ENCODE peak calls at places on chromosomes 16 and 17, in nine cellular contexts. P is spleen, A is A549, F is prostate gland, K is body of pancreas, U is sigmoid colon, T is heart left ventricle, E is tibial nerve, O is uterus. D is an unnamed sample.

GRCh38 chr16:87143661-87144121 is 173.5 kb downstream of the C16orf95 start:
- DNase-seq in U (no peak), O (no peak), T (no peak), A (no peak), E (no peak), F (no peak), K (no peak), P (peak), D (no peak)

GRCh38 chr17:17088104-17088485 is 45.8 kb downstream of the MPRIP start:
- DNase-seq in K (no peak), A (no peak), E (no peak), F (no peak), U (peak), T (no peak), P (peak), O (no peak), D (no peak)

GRCh38 chr17:58344047-58344790 is 7.8 kb downstream of the SUPT4H1 start:
- DNase-seq in E (no peak), O (no peak), F (no peak), A (no peak), K (no peak), T (no peak), U (no peak), P (peak), D (no peak)

GRCh38 chr17:83186226-83186625 is 106.8 kb downstream of the METRNL start:
- DNase-seq in E (no peak), U (peak), A (no peak), P (no peak), O (no peak), T (peak), K (peak), F (no peak), D (peak)

GRCh38 chr17:72763981-72764380 is 328.5 kb downstream of the SLC39A11 start:
- DNase-seq in P (no peak), U (no peak), E (no peak), F (no peak), A (no peak), O (no peak), K (no peak), T (no peak), D (no peak)

GRCh38 chr17:66647391-66647983 is 187.4 kb upstream of the CACNG5 start:
- DNase-seq in O (no peak), K (peak), T (no peak), P (no peak), A (no peak), U (no peak), F (no peak), E (no peak), D (no peak)

GRCh38 chr16:14304891-14305459 is 233.9 kb downstream of the MRTFB start:
- DNase-seq in U (no peak), T (no peak), O (no peak), P (peak), A (no peak), F (no peak), E (no peak), K (peak), D (no peak)

GRCh38 chr17:574061-574460 is 140.6 kb downstream of the VPS53 start:
- DNase-seq in T (peak), E (no peak), O (peak), A (no peak), P (no peak), U (peak), F (no peak), K (peak), D (peak)

GRCh38 chr17:76147211-76148014 is 6.4 kb upstream of the FOXJ1 start:
- DNase-seq in F (no peak), P (peak), E (no peak), U (peak), A (no peak), T (no peak), O (no peak), K (no peak), D (no peak)

GRCh38 chr16:7268182-7268581 is 64.5 kb upstream of the RBFOX1 start:
- DNase-seq in K (peak), E (peak), A (peak), U (no peak), T (no peak), O (no peak), F (no peak), P (no peak), D (no peak)

GRCh38 chr17:41965694-41966375 is 760 bp upstream of the CNP start:
- DNase-seq in U (peak), O (peak), E (no peak), T (peak), F (peak), P (peak), K (peak), A (peak), D (peak)

GRCh38 chr17:3866269-3866668 is 20.2 kb upstream of the NCBP3 start:
- DNase-seq in F (no peak), A (no peak), E (no peak), U (no peak), O (no peak), P (no peak), T (no peak), K (no peak), D (no peak)

GRCh38 chr16:67190448-67191399 is 788 bp upstream of the EXOC3L1 start:
- DNase-seq in K (no peak), T (no peak), U (no peak), E (no peak), P (no peak), F (no peak), A (no peak), O (no peak), D (no peak)

GRCh38 chr16:86396918-86397317 is 113.4 kb upstream of the FOXF1 start:
- DNase-seq in O (peak), E (no peak), A (no peak), P (no peak), K (no peak), U (peak), F (peak), T (no peak), D (no peak)

GRCh38 chr17:4318596-4318995 is 47.9 kb downstream of the UBE2G1 start:
- DNase-seq in A (no peak), P (no peak), T (no peak), O (no peak), F (no peak), K (no peak), E (no peak), U (no peak), D (no peak)

GRCh38 chr16:61892531-61892930 is 143.7 kb downstream of the CDH8 start:
- DNase-seq in A (no peak), E (no peak), F (no peak), K (no peak), P (no peak), O (no peak), U (no peak), T (no peak), D (no peak)

GRCh38 chr16:3106205-3106928 is 6.0 kb upstream of the ZNF205 start:
- DNase-seq in K (peak), P (peak), U (peak), A (peak), T (peak), O (peak), E (peak), F (peak), D (peak)

GRCh38 chr17:75876190-75876937 is 2.0 kb downstream of the TRIM47 start:
- DNase-seq in A (peak), P (peak), T (peak), U (peak), E (no peak), O (peak), K (peak), F (no peak), D (peak)

GRCh38 chr16:24980077-24980793 is 34.9 kb downstream of the ARHGAP17 start:
- DNase-seq in O (no peak), A (no peak), E (no peak), P (peak), F (no peak), U (no peak), T (peak), K (no peak), D (no peak)

GRCh38 chr16:27806986-27807385 is 256.5 kb downstream of the GSG1L start:
- DNase-seq in O (no peak), T (no peak), K (no peak), U (no peak), E (no peak), P (no peak), F (no peak), A (no peak), D (no peak)

GRCh38 chr17:45394913-45395568 is 37.6 kb downstream of the ARHGAP27 start:
- DNase-seq in O (peak), P (peak), U (peak), T (peak), F (peak), E (peak), A (peak), K (peak), D (peak)

GRCh38 chr17:81403040-81403467 is 7.8 kb downstream of the BAHCC1 start:
- DNase-seq in K (no peak), O (no peak), F (no peak), P (no peak), T (no peak), U (no peak), E (no peak), A (no peak), D (no peak)
- H3K4me3 ChIP-seq in K (no peak), O (no peak), F (no peak), P (no peak), T (no peak), U (no peak), E (no peak), A (no peak), D (no peak)

GRCh38 chr17:31318298-31319190 is 2.9 kb downstream of the EVI2A start:
- DNase-seq in P (peak), O (peak), K (peak), F (no peak), T (peak), A (no peak), U (peak), E (peak), D (no peak)

GRCh38 chr17:31321481-31321880 is at the start of gene EVI2A:
- DNase-seq in U (no peak), O (no peak), K (no peak), P (peak), T (peak), F (no peak), A (no peak), E (no peak), D (no peak)

GRCh38 chr17:31320791-31321190 is 631 bp downstream of the EVI2A start:
- DNase-seq in A (no peak), U (no peak), E (no peak), O (no peak), P (no peak), K (no peak), T (no peak), F (no peak), D (no peak)

GRCh38 chr17:31320231-31320630 is 1.2 kb downstream of the EVI2A start:
- DNase-seq in P (no peak), E (no peak), K (no peak), T (no peak), A (no peak), U (no peak), O (no peak), F (no peak), D (no peak)

GRCh38 chr17:31319253-31319661 is 2.2 kb downstream of the EVI2A start:
- DNase-seq in T (no peak), A (no peak), O (no peak), P (no peak), E (no peak), F (no peak), K (no peak), U (no peak), D (no peak)
- TF ChIP-seq POLR2A in T (no peak), A (no peak), O (no peak), P (peak), E (no peak), F (no peak), K (no peak), U (no peak), D (no peak)

GRCh38 chr16:89615176-89615575 is 1.7 kb downstream of the DPEP1 start:
- DNase-seq in U (no peak), A (no peak), E (no peak), K (no peak), P (no peak), T (no peak), O (no peak), F (no peak), D (no peak)

GRCh38 chr16:89616576-89617437 is 3.4 kb downstream of the DPEP1 start:
- DNase-seq in A (no peak), P (no peak), U (no peak), K (no peak), F (no peak), E (no peak), O (no peak), T (no peak), D (no peak)

GRCh38 chr16:89613954-89614459 is 565 bp downstream of the DPEP1 start:
- DNase-seq in K (no peak), A (no peak), T (no peak), U (no peak), O (no peak), F (no peak), P (no peak), E (no peak), D (no peak)

GRCh38 chr16:89613101-89613953 is at the start of gene DPEP1:
- DNase-seq in P (no peak), E (no peak), U (no peak), A (no peak), K (peak), O (no peak), T (no peak), F (no peak), D (no peak)

GRCh38 chr16:89615596-89616090 is 2.2 kb downstream of the DPEP1 start:
- DNase-seq in U (no peak), E (no peak), T (no peak), A (no peak), O (no peak), P (no peak), K (peak), F (no peak), D (peak)
- TF ChIP-seq CTCF in U (no peak), E (peak), T (peak), A (peak), O (peak), P (peak), K (peak), F (no peak), D (peak)

DNA sequence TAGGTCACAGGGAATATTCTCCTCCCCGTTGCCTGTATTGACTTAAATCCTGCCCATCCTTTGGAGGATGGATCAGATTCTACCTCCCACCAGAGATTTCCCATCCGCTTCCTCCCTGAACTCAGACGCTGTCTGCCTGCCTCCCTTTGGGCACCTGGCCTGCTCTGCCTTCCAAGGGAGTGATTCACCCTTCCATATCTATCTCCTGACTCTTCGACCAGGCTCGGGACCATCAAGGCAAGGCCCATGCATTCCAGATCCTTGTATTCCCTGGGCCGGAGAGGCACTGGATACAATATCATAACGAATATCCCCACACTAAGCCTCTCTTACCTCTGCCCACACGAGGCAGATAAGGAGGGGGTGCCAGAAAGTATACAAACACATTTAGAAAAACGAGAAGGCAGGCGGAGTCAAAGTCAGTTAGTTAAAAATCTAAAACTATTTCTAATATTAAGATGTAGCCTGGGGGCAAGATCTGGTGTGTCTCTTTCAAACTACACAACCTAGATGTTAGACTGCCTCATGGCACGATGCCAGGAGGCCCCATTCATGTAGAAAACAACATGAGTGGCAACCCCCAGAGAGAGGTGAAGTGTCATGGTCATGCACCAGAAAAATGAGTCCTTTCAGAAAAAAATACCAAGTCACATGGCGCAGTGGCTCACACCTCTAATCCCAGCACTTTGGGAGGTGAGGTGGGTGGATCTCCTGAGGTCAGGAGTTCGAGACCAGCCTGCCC is 9.2 kb downstream of the PMP22 start:
- DNase-seq in A (no peak), F (no peak), T (no peak), K (no peak), U (no peak), P (peak), E (no peak), O (peak), D (no peak)
- H3K4me3 ChIP-seq in A (no peak), F (no peak), T (no peak), K (no peak), U (no peak), P (no peak), E (peak), O (no peak), D (no peak)

GRCh38 chr17:7021993-7022778 is 664 bp upstream of the BCL6B start:
- DNase-seq in U (peak), O (peak), P (peak), F (peak), T (peak), K (peak), A (peak), E (peak), D (peak)
- TF ChIP-seq POLR2A in U (no peak), O (peak), P (peak), F (no peak), T (peak), K (no peak), A (no peak), E (no peak), D (no peak)

DNA sequence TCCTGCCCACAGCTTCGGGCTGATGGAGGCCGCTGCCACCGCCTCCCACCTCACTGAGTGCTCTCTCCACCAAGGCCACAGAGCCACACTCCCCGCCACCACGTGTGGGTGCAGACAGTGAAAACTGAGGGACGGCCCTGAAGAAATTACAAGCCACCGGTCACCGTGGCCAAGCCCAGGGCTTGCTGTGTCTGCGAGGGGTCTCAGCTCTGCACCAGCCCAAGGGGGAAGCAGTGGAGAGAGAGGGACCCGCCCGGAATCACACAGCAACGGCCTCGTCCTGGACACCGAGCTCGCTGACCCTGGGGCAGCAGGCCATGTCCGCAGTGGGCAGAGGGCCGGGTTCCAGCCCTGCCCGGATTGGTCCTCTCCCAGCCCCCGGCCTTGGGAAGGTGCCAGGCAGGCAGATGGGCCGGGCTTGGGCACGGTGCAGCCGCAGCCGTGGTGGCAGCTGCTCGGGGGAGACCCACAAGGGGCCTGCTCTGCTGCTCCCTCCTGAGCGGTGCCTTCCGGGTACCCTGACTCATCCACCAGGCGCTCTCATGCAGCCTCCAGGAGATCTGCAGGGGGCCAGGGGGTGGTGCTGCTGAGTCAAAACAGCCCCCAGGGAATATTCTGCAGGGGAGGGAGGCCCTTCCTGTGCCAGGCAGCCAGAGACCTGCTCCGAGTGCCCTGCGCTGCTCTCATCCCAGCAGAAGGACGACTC is 52.0 kb downstream of the CBFA2T3 start:
- DNase-seq in F (no peak), E (no peak), A (peak), K (peak), U (no peak), T (no peak), O (peak), P (peak), D (no peak)
- TF ChIP-seq CTCF in F (no peak), E (no peak), A (peak), K (peak), U (no peak), T (no peak), O (no peak), P (peak), D (no peak)

DNA sequence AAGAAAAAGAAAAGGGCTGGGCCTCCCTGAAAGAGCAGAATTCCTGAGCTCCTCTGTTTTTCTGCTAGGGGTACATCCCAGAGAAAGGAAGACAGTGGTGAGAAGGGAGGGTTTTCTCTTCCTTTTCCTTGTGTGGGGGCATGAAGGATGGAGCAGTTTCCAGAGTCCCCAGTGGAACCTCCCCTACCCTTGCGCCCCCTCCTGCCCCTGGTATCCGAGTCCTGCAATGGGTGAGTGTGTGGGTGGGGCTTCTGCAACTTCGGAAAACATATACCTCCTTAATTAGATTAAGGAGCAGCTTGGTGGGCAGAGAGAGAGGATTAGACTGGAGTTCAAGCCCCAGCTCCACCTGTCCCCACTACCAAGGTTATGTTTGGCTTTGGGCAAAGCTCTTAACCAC is 5.4 kb upstream of the GIP start:
- DNase-seq in P (no peak), E (no peak), O (no peak), A (no peak), F (no peak), T (no peak), K (no peak), U (peak), D (no peak)
- H3K4me3 ChIP-seq in P (no peak), E (no peak), O (no peak), A (no peak), F (no peak), T (no peak), K (no peak), U (no peak), D (no peak)

GRCh38 chr16:89434490-89434889 is 55.9 kb downstream of the ANKRD11 start:
- DNase-seq in P (no peak), U (no peak), E (no peak), K (no peak), A (no peak), F (no peak), O (no peak), T (no peak), D (no peak)
- TF ChIP-seq POLR2A in P (no peak), U (no peak), E (no peak), K (no peak), A (no peak), F (no peak), O (no peak), T (no peak), D (no peak)

D was measured in right lobe of liver.